ENCODE peak calls at places on chromosomes 12 and 14, in eight cellular contexts. One of them, this sample, is unnamed.

GRCh38 chr14:105495101-105495989 is 4.3 kb downstream of the TEDC1 start:
- DNase-seq in testis: no peak
- DNase-seq in astrocyte of the cerebellum: no peak
- DNase-seq in tibial nerve: no peak
- DNase-seq in left cardiac atrium: peak; percentile 28
- DNase-seq in naive B cell: no peak
- DNase-seq in stomach: no peak
- DNase-seq in activated CD8-positive, alpha-beta memory T cell treated with anti-CD3 and anti-CD28 coated beads, Interleukin-2, amount 10 ng/mL, durations not matched to agents 7 days and 5 days: no peak
- DNase-seq in this sample: no peak

GRCh38 chr12:68559984-68560822 is 50.5 kb upstream of the RAP1B start:
- DNase-seq in testis: peak; percentile 14
- DNase-seq in tibial nerve: peak; percentile 17
- DNase-seq in astrocyte of the cerebellum: no peak
- DNase-seq in left cardiac atrium: peak; percentile 65
- DNase-seq in naive B cell: no peak
- DNase-seq in activated CD8-positive, alpha-beta memory T cell treated with anti-CD3 and anti-CD28 coated beads, Interleukin-2, amount 10 ng/mL, durations not matched to agents 7 days and 5 days: no peak
- DNase-seq in stomach: no peak
- DNase-seq in this sample: no peak

GRCh38 chr14:92693998-92694780 is 54.2 kb downstream of the LGMN start:
- DNase-seq in left cardiac atrium: no peak
- DNase-seq in activated CD8-positive, alpha-beta memory T cell treated with anti-CD3 and anti-CD28 coated beads, Interleukin-2, amount 10 ng/mL, durations not matched to agents 7 days and 5 days: no peak
- DNase-seq in astrocyte of the cerebellum: no peak
- DNase-seq in testis: no peak
- DNase-seq in stomach: no peak
- DNase-seq in tibial nerve: no peak
- DNase-seq in naive B cell: no peak
- DNase-seq in this sample: no peak

GRCh38 chr12:108457006-108457733 is 57.9 kb upstream of the FICD start:
- DNase-seq in astrocyte of the cerebellum: peak; percentile 11
- DNase-seq in stomach: no peak
- DNase-seq in testis: peak; percentile 46
- DNase-seq in naive B cell: peak; percentile 7
- DNase-seq in left cardiac atrium: no peak
- DNase-seq in activated CD8-positive, alpha-beta memory T cell treated with anti-CD3 and anti-CD28 coated beads, Interleukin-2, amount 10 ng/mL, durations not matched to agents 7 days and 5 days: no peak
- DNase-seq in tibial nerve: peak; percentile 15
- DNase-seq in this sample: no peak

GRCh38 chr12:88805692-88806091 is 225.4 kb upstream of the KITLG start:
- DNase-seq in astrocyte of the cerebellum: no peak
- DNase-seq in naive B cell: no peak
- DNase-seq in testis: no peak
- DNase-seq in left cardiac atrium: no peak
- DNase-seq in stomach: no peak
- DNase-seq in tibial nerve: no peak
- DNase-seq in activated CD8-positive, alpha-beta memory T cell treated with anti-CD3 and anti-CD28 coated beads, Interleukin-2, amount 10 ng/mL, durations not matched to agents 7 days and 5 days: no peak
- DNase-seq in this sample: no peak

GRCh38 chr12:124487065-124487833 is 80.2 kb downstream of the NCOR2 start:
- DNase-seq in activated CD8-positive, alpha-beta memory T cell treated with anti-CD3 and anti-CD28 coated beads, Interleukin-2, amount 10 ng/mL, durations not matched to agents 7 days and 5 days: no peak
- DNase-seq in tibial nerve: no peak
- DNase-seq in astrocyte of the cerebellum: no peak
- DNase-seq in naive B cell: no peak
- DNase-seq in stomach: no peak
- DNase-seq in testis: peak; percentile 67
- DNase-seq in left cardiac atrium: peak; percentile 78
- DNase-seq in this sample: no peak

GRCh38 chr12:113420996-113421595 is 1.1 kb upstream of the SDSL start:
- DNase-seq in naive B cell: no peak
- DNase-seq in tibial nerve: no peak
- DNase-seq in testis: no peak
- DNase-seq in activated CD8-positive, alpha-beta memory T cell treated with anti-CD3 and anti-CD28 coated beads, Interleukin-2, amount 10 ng/mL, durations not matched to agents 7 days and 5 days: no peak
- DNase-seq in stomach: no peak
- DNase-seq in left cardiac atrium: no peak
- DNase-seq in astrocyte of the cerebellum: no peak
- DNase-seq in this sample: no peak

GRCh38 chr12:41709463-41710285 is 435.0 kb downstream of the GXYLT1 start:
- DNase-seq in tibial nerve: peak; percentile 7
- DNase-seq in naive B cell: no peak
- DNase-seq in astrocyte of the cerebellum: no peak
- DNase-seq in left cardiac atrium: no peak
- DNase-seq in testis: no peak
- DNase-seq in stomach: no peak
- DNase-seq in activated CD8-positive, alpha-beta memory T cell treated with anti-CD3 and anti-CD28 coated beads, Interleukin-2, amount 10 ng/mL, durations not matched to agents 7 days and 5 days: no peak
- DNase-seq in this sample: no peak

GRCh38 chr14:75069811-75070145 is 337 bp downstream of the ZC2HC1C start:
- DNase-seq in activated CD8-positive, alpha-beta memory T cell treated with anti-CD3 and anti-CD28 coated beads, Interleukin-2, amount 10 ng/mL, durations not matched to agents 7 days and 5 days: no peak
- DNase-seq in tibial nerve: peak; percentile 32
- DNase-seq in testis: no peak
- DNase-seq in naive B cell: no peak
- DNase-seq in left cardiac atrium: no peak
- DNase-seq in stomach: no peak
- DNase-seq in astrocyte of the cerebellum: no peak
- DNase-seq in this sample: no peak

GRCh38 chr14:71883094-71883493 is 49.1 kb upstream of the RGS6 start:
- DNase-seq in stomach: no peak
- DNase-seq in activated CD8-positive, alpha-beta memory T cell treated with anti-CD3 and anti-CD28 coated beads, Interleukin-2, amount 10 ng/mL, durations not matched to agents 7 days and 5 days: no peak
- DNase-seq in testis: no peak
- DNase-seq in astrocyte of the cerebellum: no peak
- DNase-seq in naive B cell: no peak
- DNase-seq in left cardiac atrium: no peak
- DNase-seq in tibial nerve: no peak
- DNase-seq in this sample: no peak

GRCh38 chr12:74906224-74906623 is 303.4 kb downstream of the KCNC2 start:
- DNase-seq in astrocyte of the cerebellum: no peak
- DNase-seq in activated CD8-positive, alpha-beta memory T cell treated with anti-CD3 and anti-CD28 coated beads, Interleukin-2, amount 10 ng/mL, durations not matched to agents 7 days and 5 days: no peak
- DNase-seq in stomach: no peak
- DNase-seq in naive B cell: no peak
- DNase-seq in tibial nerve: no peak
- DNase-seq in testis: no peak
- DNase-seq in left cardiac atrium: no peak
- DNase-seq in this sample: no peak

GRCh38 chr14:23114120-23114458 is 5.0 kb downstream of the CEBPE start:
- DNase-seq in testis: no peak
- DNase-seq in stomach: no peak
- DNase-seq in activated CD8-positive, alpha-beta memory T cell treated with anti-CD3 and anti-CD28 coated beads, Interleukin-2, amount 10 ng/mL, durations not matched to agents 7 days and 5 days: no peak
- DNase-seq in left cardiac atrium: no peak
- DNase-seq in astrocyte of the cerebellum: no peak
- DNase-seq in tibial nerve: no peak
- DNase-seq in naive B cell: no peak
- DNase-seq in this sample: no peak

GRCh38 chr12:119713551-119714031 is 45.7 kb downstream of the PRKAB1 start:
- DNase-seq in naive B cell: no peak
- DNase-seq in left cardiac atrium: no peak
- DNase-seq in astrocyte of the cerebellum: no peak
- DNase-seq in stomach: peak; percentile 87
- DNase-seq in activated CD8-positive, alpha-beta memory T cell treated with anti-CD3 and anti-CD28 coated beads, Interleukin-2, amount 10 ng/mL, durations not matched to agents 7 days and 5 days: no peak
- DNase-seq in testis: no peak
- DNase-seq in tibial nerve: no peak
- DNase-seq in this sample: no peak

GRCh38 chr12:49043856-49044258 is 16.7 kb downstream of the KMT2D start:
- DNase-seq in tibial nerve: no peak
- DNase-seq in astrocyte of the cerebellum: peak; percentile 6
- DNase-seq in activated CD8-positive, alpha-beta memory T cell treated with anti-CD3 and anti-CD28 coated beads, Interleukin-2, amount 10 ng/mL, durations not matched to agents 7 days and 5 days: peak; percentile 87
- DNase-seq in naive B cell: peak; percentile 64
- DNase-seq in testis: peak; percentile 69
- DNase-seq in stomach: peak; percentile 60
- DNase-seq in left cardiac atrium: peak; percentile 59
- DNase-seq in this sample: no peak

GRCh38 chr14:104120281-104120741 is 18.1 kb upstream of the KIF26A start:
- DNase-seq in naive B cell: no peak
- DNase-seq in tibial nerve: no peak
- DNase-seq in stomach: peak; percentile 23
- DNase-seq in testis: no peak
- DNase-seq in activated CD8-positive, alpha-beta memory T cell treated with anti-CD3 and anti-CD28 coated beads, Interleukin-2, amount 10 ng/mL, durations not matched to agents 7 days and 5 days: no peak
- DNase-seq in astrocyte of the cerebellum: no peak
- DNase-seq in left cardiac atrium: no peak
- DNase-seq in this sample: no peak

GRCh38 chr14:55005071-55005470 is 21.8 kb downstream of the WDHD1 start:
- DNase-seq in testis: no peak
- DNase-seq in activated CD8-positive, alpha-beta memory T cell treated with anti-CD3 and anti-CD28 coated beads, Interleukin-2, amount 10 ng/mL, durations not matched to agents 7 days and 5 days: no peak
- DNase-seq in astrocyte of the cerebellum: no peak
- DNase-seq in tibial nerve: no peak
- DNase-seq in naive B cell: no peak
- DNase-seq in left cardiac atrium: no peak
- DNase-seq in stomach: no peak
- DNase-seq in this sample: no peak

GRCh38 chr12:80849367-80849766 is 88.4 kb downstream of the LIN7A start:
- DNase-seq in naive B cell: no peak
- DNase-seq in activated CD8-positive, alpha-beta memory T cell treated with anti-CD3 and anti-CD28 coated beads, Interleukin-2, amount 10 ng/mL, durations not matched to agents 7 days and 5 days: no peak
- DNase-seq in astrocyte of the cerebellum: no peak
- DNase-seq in tibial nerve: no peak
- DNase-seq in stomach: no peak
- DNase-seq in testis: no peak
- DNase-seq in left cardiac atrium: no peak
- DNase-seq in this sample: no peak

GRCh38 chr14:58712357-58712756 is 74.6 kb downstream of the DACT1 start:
- DNase-seq in testis: no peak
- DNase-seq in tibial nerve: no peak
- DNase-seq in astrocyte of the cerebellum: no peak
- DNase-seq in activated CD8-positive, alpha-beta memory T cell treated with anti-CD3 and anti-CD28 coated beads, Interleukin-2, amount 10 ng/mL, durations not matched to agents 7 days and 5 days: no peak
- DNase-seq in naive B cell: no peak
- DNase-seq in left cardiac atrium: no peak
- DNase-seq in stomach: no peak
- DNase-seq in this sample: no peak

GRCh38 chr12:3752741-3753486 is at the start of gene CRACR2A:
- DNase-seq in testis: peak; percentile 59
- DNase-seq in activated CD8-positive, alpha-beta memory T cell treated with anti-CD3 and anti-CD28 coated beads, Interleukin-2, amount 10 ng/mL, durations not matched to agents 7 days and 5 days: peak; percentile 94
- DNase-seq in stomach: peak; percentile 68
- DNase-seq in left cardiac atrium: peak; percentile 85
- DNase-seq in tibial nerve: peak; percentile 18
- DNase-seq in naive B cell: peak; percentile 83
- DNase-seq in astrocyte of the cerebellum: no peak
- DNase-seq in this sample: peak; percentile 91

GRCh38 chr12:80861636-80862378 is 75.9 kb downstream of the LIN7A start:
- DNase-seq in naive B cell: no peak
- DNase-seq in astrocyte of the cerebellum: no peak
- DNase-seq in tibial nerve: no peak
- DNase-seq in left cardiac atrium: no peak
- DNase-seq in stomach: no peak
- DNase-seq in testis: no peak
- DNase-seq in activated CD8-positive, alpha-beta memory T cell treated with anti-CD3 and anti-CD28 coated beads, Interleukin-2, amount 10 ng/mL, durations not matched to agents 7 days and 5 days: no peak
- DNase-seq in this sample: no peak

GRCh38 chr12:65685514-65685913 is 138.8 kb upstream of the HMGA2 start:
- DNase-seq in left cardiac atrium: no peak
- DNase-seq in activated CD8-positive, alpha-beta memory T cell treated with anti-CD3 and anti-CD28 coated beads, Interleukin-2, amount 10 ng/mL, durations not matched to agents 7 days and 5 days: no peak
- DNase-seq in stomach: no peak
- DNase-seq in testis: no peak
- DNase-seq in astrocyte of the cerebellum: no peak
- DNase-seq in naive B cell: no peak
- DNase-seq in tibial nerve: no peak
- DNase-seq in this sample: no peak

GRCh38 chr12:22409071-22409951 is 74.8 kb upstream of the ST8SIA1 start:
- DNase-seq in astrocyte of the cerebellum: peak; percentile 62
- DNase-seq in tibial nerve: no peak
- DNase-seq in left cardiac atrium: no peak
- DNase-seq in activated CD8-positive, alpha-beta memory T cell treated with anti-CD3 and anti-CD28 coated beads, Interleukin-2, amount 10 ng/mL, durations not matched to agents 7 days and 5 days: peak; percentile 86
- DNase-seq in naive B cell: no peak
- DNase-seq in stomach: no peak
- DNase-seq in testis: peak; percentile 25
- DNase-seq in this sample: no peak

GRCh38 chr12:91551927-91552326 is 369.3 kb upstream of the DCN start:
- DNase-seq in naive B cell: no peak
- DNase-seq in left cardiac atrium: peak; percentile 23
- DNase-seq in testis: peak; percentile 65
- DNase-seq in astrocyte of the cerebellum: no peak
- DNase-seq in activated CD8-positive, alpha-beta memory T cell treated with anti-CD3 and anti-CD28 coated beads, Interleukin-2, amount 10 ng/mL, durations not matched to agents 7 days and 5 days: no peak
- DNase-seq in tibial nerve: peak; percentile 41
- DNase-seq in stomach: no peak
- DNase-seq in this sample: no peak

GRCh38 chr14:70789361-70789760 is 20.0 kb downstream of the MAP3K9 start:
- DNase-seq in tibial nerve: peak; percentile 8
- DNase-seq in astrocyte of the cerebellum: no peak
- DNase-seq in naive B cell: no peak
- DNase-seq in activated CD8-positive, alpha-beta memory T cell treated with anti-CD3 and anti-CD28 coated beads, Interleukin-2, amount 10 ng/mL, durations not matched to agents 7 days and 5 days: no peak
- DNase-seq in stomach: no peak
- DNase-seq in testis: peak; percentile 68
- DNase-seq in left cardiac atrium: peak; percentile 32
- DNase-seq in this sample: no peak

GRCh38 chr14:85319998-85320397 is 209.9 kb upstream of the FLRT2 start:
- DNase-seq in testis: no peak
- DNase-seq in stomach: no peak
- DNase-seq in astrocyte of the cerebellum: no peak
- DNase-seq in naive B cell: no peak
- DNase-seq in left cardiac atrium: no peak
- DNase-seq in activated CD8-positive, alpha-beta memory T cell treated with anti-CD3 and anti-CD28 coated beads, Interleukin-2, amount 10 ng/mL, durations not matched to agents 7 days and 5 days: no peak
- DNase-seq in tibial nerve: no peak
- DNase-seq in this sample: no peak

GRCh38 chr14:75147423-75148071 is 20.7 kb upstream of the NEK9 start:
- DNase-seq in left cardiac atrium: peak; percentile 84
- DNase-seq in astrocyte of the cerebellum: peak; percentile 97
- DNase-seq in testis: peak; percentile 89
- DNase-seq in stomach: peak; percentile 69
- DNase-seq in tibial nerve: peak; percentile 86
- DNase-seq in naive B cell: no peak
- DNase-seq in activated CD8-positive, alpha-beta memory T cell treated with anti-CD3 and anti-CD28 coated beads, Interleukin-2, amount 10 ng/mL, durations not matched to agents 7 days and 5 days: no peak
- DNase-seq in this sample: peak; percentile 94

GRCh38 chr12:124469193-124469888 is 98.1 kb downstream of the NCOR2 start:
- DNase-seq in stomach: no peak
- DNase-seq in astrocyte of the cerebellum: no peak
- DNase-seq in tibial nerve: no peak
- DNase-seq in left cardiac atrium: no peak
- DNase-seq in testis: no peak
- DNase-seq in activated CD8-positive, alpha-beta memory T cell treated with anti-CD3 and anti-CD28 coated beads, Interleukin-2, amount 10 ng/mL, durations not matched to agents 7 days and 5 days: no peak
- DNase-seq in naive B cell: no peak
- DNase-seq in this sample: no peak

GRCh38 chr12:122946690-122947271 is 19.5 kb downstream of the ABCB9 start:
- DNase-seq in naive B cell: no peak
- DNase-seq in left cardiac atrium: peak; percentile 90
- DNase-seq in tibial nerve: peak; percentile 78
- DNase-seq in stomach: peak; percentile 85
- DNase-seq in testis: peak; percentile 63
- DNase-seq in astrocyte of the cerebellum: peak; percentile 98
- DNase-seq in activated CD8-positive, alpha-beta memory T cell treated with anti-CD3 and anti-CD28 coated beads, Interleukin-2, amount 10 ng/mL, durations not matched to agents 7 days and 5 days: peak; percentile 94
- DNase-seq in this sample: peak; percentile 96

GRCh38 chr14:50452979-50453705 is 56.5 kb upstream of the CDKL1 start:
- DNase-seq in naive B cell: no peak
- DNase-seq in left cardiac atrium: no peak
- DNase-seq in tibial nerve: no peak
- DNase-seq in activated CD8-positive, alpha-beta memory T cell treated with anti-CD3 and anti-CD28 coated beads, Interleukin-2, amount 10 ng/mL, durations not matched to agents 7 days and 5 days: no peak
- DNase-seq in testis: no peak
- DNase-seq in stomach: no peak
- DNase-seq in astrocyte of the cerebellum: peak; percentile 47
- DNase-seq in this sample: no peak

GRCh38 chr14:55846852-55847471 is 267.0 kb downstream of the KTN1 start:
- DNase-seq in naive B cell: no peak
- DNase-seq in tibial nerve: peak; percentile 68
- DNase-seq in activated CD8-positive, alpha-beta memory T cell treated with anti-CD3 and anti-CD28 coated beads, Interleukin-2, amount 10 ng/mL, durations not matched to agents 7 days and 5 days: no peak
- DNase-seq in testis: no peak
- DNase-seq in stomach: no peak
- DNase-seq in astrocyte of the cerebellum: no peak
- DNase-seq in left cardiac atrium: peak; percentile 54
- DNase-seq in this sample: no peak

GRCh38 chr14:33790996-33791395 is 159.9 kb downstream of the EGLN3 start:
- DNase-seq in left cardiac atrium: no peak
- DNase-seq in activated CD8-positive, alpha-beta memory T cell treated with anti-CD3 and anti-CD28 coated beads, Interleukin-2, amount 10 ng/mL, durations not matched to agents 7 days and 5 days: no peak
- DNase-seq in stomach: no peak
- DNase-seq in testis: no peak
- DNase-seq in naive B cell: no peak
- DNase-seq in tibial nerve: no peak
- DNase-seq in astrocyte of the cerebellum: no peak
- DNase-seq in this sample: no peak

GRCh38 chr12:128707488-128707887 is 116.3 kb downstream of the SLC15A4 start:
- DNase-seq in testis: no peak
- DNase-seq in astrocyte of the cerebellum: no peak
- DNase-seq in naive B cell: no peak
- DNase-seq in activated CD8-positive, alpha-beta memory T cell treated with anti-CD3 and anti-CD28 coated beads, Interleukin-2, amount 10 ng/mL, durations not matched to agents 7 days and 5 days: no peak
- DNase-seq in tibial nerve: no peak
- DNase-seq in left cardiac atrium: no peak
- DNase-seq in stomach: no peak
- DNase-seq in this sample: no peak

GRCh38 chr12:12474931-12475485 is 87.7 kb downstream of the DUSP16 start:
- DNase-seq in astrocyte of the cerebellum: no peak
- DNase-seq in testis: no peak
- DNase-seq in tibial nerve: no peak
- DNase-seq in left cardiac atrium: no peak
- DNase-seq in stomach: no peak
- DNase-seq in activated CD8-positive, alpha-beta memory T cell treated with anti-CD3 and anti-CD28 coated beads, Interleukin-2, amount 10 ng/mL, durations not matched to agents 7 days and 5 days: peak; percentile 89
- DNase-seq in naive B cell: no peak
- DNase-seq in this sample: no peak

GRCh38 chr14:31510222-31510621 is 22.4 kb upstream of the GPR33 start:
- DNase-seq in tibial nerve: no peak
- DNase-seq in astrocyte of the cerebellum: no peak
- DNase-seq in naive B cell: peak; percentile 16
- DNase-seq in testis: no peak
- DNase-seq in left cardiac atrium: no peak
- DNase-seq in stomach: no peak
- DNase-seq in activated CD8-positive, alpha-beta memory T cell treated with anti-CD3 and anti-CD28 coated beads, Interleukin-2, amount 10 ng/mL, durations not matched to agents 7 days and 5 days: no peak
- DNase-seq in this sample: no peak

This sample was measured in esophagus muscularis mucosa.